ENCODE peak calls at places on chromosome 7, in six cellular contexts. N is heart right ventricle; W is 8988T; L is C1 segment of cervical spinal cord; M is activated CD4-positive, CD25-positive, alpha-beta regulatory T cell; H is fibroblast of the aortic adventitia. T is an unnamed sample.
A peak's percentile ranks its signal among the peaks of the same experiment; 100 is the strongest.

GRCh38 chr7:47374538-47374937 is 207.4 kb downstream of the TNS3 start:
- DNase-seq in N (no peak), W (no peak), L (no peak), M (no peak), H (no peak), T (no peak)

GRCh38 chr7:84912993-84913635 is 273.7 kb downstream of the SEMA3D start:
- DNase-seq in N (no peak), W (no peak), L (no peak), M (no peak), H (peak; percentile 2), T (no peak)

GRCh38 chr7:155908385-155908784 is 96.1 kb upstream of the SHH start:
- DNase-seq in N (no peak), W (no peak), L (no peak), M (no peak), H (no peak), T (no peak)

GRCh38 chr7:83876593-83876992 is 227.7 kb upstream of the SEMA3E start:
- DNase-seq in N (no peak), W (no peak), L (no peak), M (no peak), H (peak; percentile 53), T (no peak)

GRCh38 chr7:139092090-139092796 is 17.3 kb downstream of the ZC3HAV1 start:
- DNase-seq in N (no peak), W (no peak), L (no peak), M (no peak), H (no peak), T (no peak)

GRCh38 chr7:121288894-121289293 is 39.9 kb upstream of the WNT16 start:
- DNase-seq in N (no peak), W (no peak), L (no peak), M (no peak), H (peak; percentile 69), T (no peak)

GRCh38 chr7:77269360-77270075 is 69.9 kb upstream of the FGL2 start:
- DNase-seq in N (no peak), W (no peak), L (no peak), M (no peak), H (no peak), T (no peak)

GRCh38 chr7:131057524-131058065 is 270.1 kb upstream of the MKLN1 start:
- DNase-seq in N (no peak), W (no peak), L (no peak), M (peak; percentile 13), H (no peak), T (no peak)

GRCh38 chr7:20786779-20787651 is at the start of gene SP8:
- DNase-seq in N (peak; percentile 11), W (no peak), L (no peak), M (no peak), H (no peak), T (peak; percentile 86)

GRCh38 chr7:47145326-47145725 is 436.6 kb downstream of the TNS3 start:
- DNase-seq in N (no peak), W (no peak), L (no peak), M (no peak), H (no peak), T (no peak)

GRCh38 chr7:145774777-145775176 is 341.8 kb upstream of the CNTNAP2 start:
- DNase-seq in N (no peak), W (no peak), L (no peak), M (no peak), H (no peak), T (no peak)

GRCh38 chr7:79702116-79702515 is 248.6 kb upstream of the MAGI2 start:
- DNase-seq in N (no peak), W (no peak), L (no peak), M (no peak), H (no peak), T (no peak)

GRCh38 chr7:18700147-18700546 is 204.6 kb downstream of the HDAC9 start:
- DNase-seq in N (no peak), W (no peak), L (no peak), M (no peak), H (no peak), T (no peak)

GRCh38 chr7:93945756-93946540 is 24.4 kb downstream of the GNG11 start:
- DNase-seq in N (no peak), W (no peak), L (no peak), M (no peak), H (no peak), T (no peak)

GRCh38 chr7:51118628-51119027 is 198.0 kb downstream of the COBL start:
- DNase-seq in N (no peak), W (no peak), L (no peak), M (no peak), H (no peak), T (no peak)

GRCh38 chr7:156668130-156668741 is 27.7 kb downstream of the RNF32 start:
- DNase-seq in N (no peak), W (no peak), L (no peak), M (no peak), H (no peak), T (no peak)

GRCh38 chr7:149772821-149773425 is 465 bp downstream of the ZNF467 start:
- DNase-seq in N (no peak), W (no peak), L (no peak), M (no peak), H (no peak), T (no peak)

GRCh38 chr7:12741951-12742575 is 54.6 kb downstream of the ARL4A start:
- DNase-seq in N (no peak), W (no peak), L (no peak), M (no peak), H (no peak), T (no peak)

GRCh38 chr7:112594397-112594796 is 113.6 kb downstream of the LSMEM1 start:
- DNase-seq in N (no peak), W (no peak), L (no peak), M (no peak), H (peak; percentile 77), T (no peak)

GRCh38 chr7:25575634-25576033 is 347.3 kb upstream of the NPVF start:
- DNase-seq in N (no peak), W (no peak), L (no peak), M (no peak), H (no peak), T (no peak)

GRCh38 chr7:11985376-11985775 is 153.4 kb upstream of the THSD7A start:
- DNase-seq in N (no peak), W (no peak), L (no peak), M (no peak), H (no peak), T (no peak)

GRCh38 chr7:136869006-136869961 is 832 bp downstream of the CHRM2 start:
- DNase-seq in N (peak; percentile 21), W (no peak), L (no peak), M (no peak), H (no peak), T (no peak)